ENCODE peak calls at places on chromosomes 4 and X, in nine cellular contexts. A, F, M, Y, D, H, T, Q and B are unnamed samples.

GRCh38 chr4:139175647-139176298 is 1.2 kb downstream of the ELF2 start:
- DNase-seq in T (no peak), H (no peak), Y (no peak), A (no peak), Q (no peak), M (peak), D (no peak), F (no peak), B (no peak)

GRCh38 chrX:56795309-56795868 is 66.3 kb downstream of the NBDY start:
- DNase-seq in F (no peak), A (no peak), Y (no peak), H (peak), M (peak), T (peak), D (no peak), Q (no peak), B (no peak)

GRCh38 chrX:101759000-101759399 is 99.3 kb upstream of the ARMCX2 start:
- DNase-seq in M (peak), D (peak), H (no peak), Y (peak), T (peak), Q (peak), F (peak), A (peak), B (peak)

GRCh38 chr4:132587626-132588025 is 561.5 kb upstream of the PCDH10 start:
- DNase-seq in M (no peak), H (no peak), A (no peak), F (no peak), T (no peak), Y (no peak), Q (peak), D (no peak), B (no peak)

GRCh38 chrX:46433892-46434291 is 111.3 kb downstream of the ZNF674 start:
- DNase-seq in H (no peak), Q (peak), A (no peak), M (no peak), Y (no peak), F (peak), D (no peak), T (no peak), B (no peak)

GRCh38 chrX:149939271-149940014 is 1.2 kb upstream of the EOLA2 start:
- DNase-seq in D (peak), A (peak), M (peak), F (peak), T (peak), H (peak), Y (peak), Q (peak), B (peak)

GRCh38 chrX:14356401-14356800 is 172.9 kb upstream of the GLRA2 start:
- DNase-seq in H (no peak), D (no peak), F (no peak), T (no peak), M (no peak), A (peak), Q (no peak), Y (no peak), B (peak)

GRCh38 chr4:152673489-152673888 is 6.3 kb downstream of the TMEM154 start:
- DNase-seq in T (no peak), A (no peak), D (no peak), F (no peak), Q (no peak), Y (no peak), M (no peak), H (no peak), B (no peak)

GRCh38 chrX:123817288-123817894 is 42.5 kb upstream of the XIAP start:
- DNase-seq in Q (no peak), F (no peak), A (no peak), T (no peak), H (peak), D (no peak), Y (peak), M (no peak), B (no peak)

GRCh38 chrX:68998716-68999115 is 166.5 kb downstream of the PJA1 start:
- DNase-seq in T (peak), Q (no peak), D (no peak), Y (no peak), H (no peak), A (no peak), M (no peak), F (no peak), B (no peak)

GRCh38 chrX:72100824-72101351 is 30.8 kb downstream of the RTL5 start:
- DNase-seq in D (no peak), H (peak), A (no peak), Q (no peak), Y (peak), T (no peak), F (no peak), M (no peak), B (no peak)

GRCh38 chr4:42965326-42965725 is 72.8 kb downstream of the GRXCR1 start:
- DNase-seq in H (no peak), A (no peak), F (no peak), Q (no peak), T (no peak), Y (no peak), M (peak), D (no peak), B (no peak)

GRCh38 chrX:13669246-13669689 is 16.3 kb downstream of the TCEANC start:
- DNase-seq in Q (peak), D (peak), A (peak), H (peak), T (no peak), F (peak), Y (peak), M (no peak), B (peak)

GRCh38 chr4:26434030-26434639 is 56.1 kb downstream of the CCKAR start:
- DNase-seq in T (no peak), M (no peak), H (no peak), D (no peak), A (no peak), F (no peak), Y (no peak), Q (peak), B (no peak)

GRCh38 chrX:40266490-40267333 is 169.0 kb upstream of the BCOR start:
- DNase-seq in Y (peak), A (peak), T (peak), M (peak), Q (peak), D (peak), H (peak), F (no peak), B (no peak)

GRCh38 chr4:152363904-152364303 is 172.0 kb downstream of the FBXW7 start:
- DNase-seq in T (no peak), Q (no peak), F (no peak), M (no peak), H (no peak), D (no peak), Y (no peak), A (no peak), B (no peak)

GRCh38 chr4:147683172-147683571 is 791 bp downstream of the PRMT9 start:
- DNase-seq in Q (peak), T (peak), D (no peak), M (peak), F (no peak), H (no peak), Y (peak), A (peak), B (peak)

GRCh38 chr4:7217453-7218310 is 25.3 kb downstream of the SORCS2 start:
- DNase-seq in Y (peak), T (no peak), A (no peak), Q (peak), M (no peak), H (peak), D (no peak), F (no peak), B (no peak)

GRCh38 chrX:32483534-32484136 is 727.7 kb downstream of the DMD start:
- DNase-seq in A (no peak), T (no peak), M (peak), F (no peak), Q (no peak), H (no peak), Y (no peak), D (no peak), B (no peak)

GRCh38 chr4:25635501-25635900 is 20.1 kb upstream of the SLC34A2 start:
- DNase-seq in M (no peak), F (no peak), T (no peak), D (no peak), Y (no peak), Q (no peak), H (no peak), A (no peak), B (no peak)

GRCh38 chrX:26649534-26649933 is 433.6 kb downstream of the MAGEB5 start:
- DNase-seq in F (no peak), T (no peak), M (peak), A (no peak), D (no peak), Y (no peak), H (no peak), Q (peak), B (no peak)

GRCh38 chr4:110678517-110678916 is 55.6 kb upstream of the PITX2 start:
- DNase-seq in D (no peak), Q (no peak), Y (no peak), H (no peak), T (no peak), M (no peak), F (no peak), A (no peak), B (no peak)

GRCh38 chr4:111466821-111467605 is 678.2 kb upstream of the FAM241A start:
- DNase-seq in T (no peak), F (no peak), A (no peak), H (no peak), Y (no peak), M (no peak), D (no peak), Q (no peak), B (no peak)

GRCh38 chr4:183249854-183250253 is 70.2 kb downstream of the CLDN22 start:
- DNase-seq in A (peak), M (peak), F (no peak), H (no peak), T (no peak), D (no peak), Q (peak), Y (peak), B (no peak)

GRCh38 chrX:101708180-101708579 is 48.5 kb upstream of the ARMCX2 start:
- DNase-seq in F (no peak), H (no peak), A (no peak), D (no peak), Y (no peak), M (no peak), Q (no peak), T (no peak), B (no peak)

GRCh38 chr4:173834151-173834550 is 304.1 kb upstream of the HAND2 start:
- DNase-seq in D (no peak), Q (peak), A (no peak), H (no peak), Y (no peak), F (no peak), T (no peak), M (no peak), B (no peak)

GRCh38 chrX:68669872-68670271 is 22.4 kb downstream of the STARD8 start:
- DNase-seq in Q (no peak), A (no peak), Y (no peak), M (peak), T (no peak), D (no peak), H (no peak), F (no peak), B (no peak)

GRCh38 chr4:7763788-7764187 is 175.9 kb downstream of the AFAP1 start:
- DNase-seq in D (no peak), T (no peak), H (no peak), A (peak), M (no peak), F (peak), Q (peak), Y (no peak), B (no peak)

GRCh38 chr4:129218897-129219296 is 122.9 kb downstream of the C4orf33 start:
- DNase-seq in D (no peak), T (no peak), A (peak), F (no peak), M (no peak), H (no peak), Q (peak), Y (no peak), B (no peak)

GRCh38 chrX:48697182-48697727 is 721 bp downstream of the SUV39H1 start:
- DNase-seq in F (no peak), H (no peak), A (no peak), Y (no peak), Q (no peak), M (no peak), T (peak), D (no peak), B (no peak)
- H3K4me3 ChIP-seq in F (peak), H (peak), A (peak), Y (peak), Q (peak), M (peak), T (peak), D (peak), B (peak)

GRCh38 chr4:150217192-150217591 is 138.9 kb downstream of the DCLK2 start:
- DNase-seq in H (no peak), Q (peak), D (no peak), M (no peak), T (no peak), Y (peak), A (peak), F (no peak), B (peak)
- TF ChIP-seq CTCF in H (no peak), Q (peak), D (peak), M (peak), T (peak), Y (no peak), A (peak), F (peak), B (peak)

GRCh38 chr4:163382178-163382869 is 38.6 kb downstream of the NPY5R start:
- DNase-seq in Y (peak), Q (no peak), T (no peak), F (no peak), A (no peak), M (no peak), D (no peak), H (no peak), B (no peak)

GRCh38 chr4:163385466-163385865 is 41.8 kb downstream of the NPY5R start:
- DNase-seq in F (no peak), M (no peak), A (no peak), D (no peak), Q (no peak), H (no peak), Y (no peak), T (peak), B (no peak)

GRCh38 chr4:163384926-163385325 is 41.2 kb downstream of the NPY5R start:
- DNase-seq in F (no peak), Y (no peak), H (no peak), Q (no peak), D (no peak), T (no peak), M (no peak), A (no peak), B (no peak)

GRCh38 chr4:163380703-163381102 is 37.0 kb downstream of the NPY5R start:
- DNase-seq in A (no peak), D (no peak), H (no peak), F (no peak), Y (no peak), Q (no peak), T (no peak), M (no peak), B (no peak)

DNA sequence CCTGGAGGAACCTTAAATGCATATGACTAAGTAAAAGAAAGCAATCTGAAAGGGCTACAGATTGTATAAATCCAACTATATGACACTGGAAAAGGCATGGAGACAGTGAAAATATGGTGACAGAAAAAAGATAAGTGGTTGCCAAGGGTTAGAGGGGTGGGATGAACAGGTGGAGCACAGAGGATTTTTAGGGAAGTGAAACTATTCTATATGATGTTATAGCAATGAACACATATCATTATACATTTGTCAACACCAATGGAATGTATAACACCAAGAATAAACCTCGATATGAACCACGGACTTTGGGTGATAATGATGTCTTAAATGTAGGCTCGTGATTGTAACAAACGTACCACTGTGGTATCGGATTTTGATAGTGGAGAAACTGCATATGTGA is 40.7 kb downstream of the NPY5R start:
- DNase-seq in F (no peak), Y (no peak), M (no peak), A (no peak), Q (no peak), T (no peak), H (no peak), D (no peak), B (no peak)
- H3K4me3 ChIP-seq in F (no peak), Y (no peak), M (no peak), A (no peak), Q (no peak), T (no peak), H (no peak), D (no peak), B (no peak)

GRCh38 chr4:154743683-154744340 is at the start of gene LRAT:
- DNase-seq in M (peak), F (no peak), D (peak), A (no peak), Y (peak), H (peak), Q (no peak), T (peak), B (no peak)
- TF ChIP-seq CTCF in M (no peak), F (no peak), D (no peak), A (no peak), Y (peak), H (peak), Q (no peak), T (peak), B (no peak)

DNA sequence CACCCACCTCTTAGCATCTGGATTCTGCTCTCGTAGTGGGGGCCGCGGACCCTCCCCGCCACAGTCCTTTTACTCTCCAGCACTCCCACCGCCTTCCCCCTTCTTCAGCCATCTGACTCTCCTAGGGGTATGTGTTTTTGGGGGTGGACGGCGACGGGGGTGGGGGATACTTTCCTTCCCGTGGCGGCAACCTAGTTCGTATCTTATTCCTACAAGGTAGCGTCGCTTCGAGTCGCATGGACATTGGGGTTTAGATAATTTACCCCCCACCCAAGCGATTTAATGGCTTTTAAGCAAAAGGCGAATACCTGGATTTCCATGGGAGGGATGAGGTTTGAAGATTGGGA is 1.3 kb upstream of the BCORL1 start:
- DNase-seq in Q (no peak), F (no peak), D (no peak), H (no peak), T (no peak), Y (no peak), A (no peak), M (no peak), B (no peak)
- H3K4me3 ChIP-seq in Q (peak), F (peak), D (no peak), H (no peak), T (peak), Y (peak), A (peak), M (no peak), B (no peak)

GRCh38 chr4:3075652-3075981 is 1.1 kb downstream of the HTT start:
- DNase-seq in T (no peak), A (no peak), F (no peak), M (no peak), H (no peak), D (no peak), Q (no peak), Y (no peak), B (no peak)

GRCh38 chr4:3071811-3072210 is 2.5 kb downstream of the HTT-AS start:
- DNase-seq in F (no peak), Y (no peak), T (no peak), Q (peak), A (peak), M (no peak), D (no peak), H (no peak), B (no peak)

GRCh38 chr4:3073158-3074077 is 920 bp downstream of the HTT-AS start:
- DNase-seq in Y (no peak), F (no peak), M (peak), A (no peak), H (no peak), D (peak), Q (no peak), T (no peak), B (no peak)

GRCh38 chr4:3074846-3075651 is 568 bp downstream of the HTT start:
- DNase-seq in F (no peak), H (peak), Y (peak), Q (peak), A (peak), M (peak), T (peak), D (peak), B (no peak)

DNA sequence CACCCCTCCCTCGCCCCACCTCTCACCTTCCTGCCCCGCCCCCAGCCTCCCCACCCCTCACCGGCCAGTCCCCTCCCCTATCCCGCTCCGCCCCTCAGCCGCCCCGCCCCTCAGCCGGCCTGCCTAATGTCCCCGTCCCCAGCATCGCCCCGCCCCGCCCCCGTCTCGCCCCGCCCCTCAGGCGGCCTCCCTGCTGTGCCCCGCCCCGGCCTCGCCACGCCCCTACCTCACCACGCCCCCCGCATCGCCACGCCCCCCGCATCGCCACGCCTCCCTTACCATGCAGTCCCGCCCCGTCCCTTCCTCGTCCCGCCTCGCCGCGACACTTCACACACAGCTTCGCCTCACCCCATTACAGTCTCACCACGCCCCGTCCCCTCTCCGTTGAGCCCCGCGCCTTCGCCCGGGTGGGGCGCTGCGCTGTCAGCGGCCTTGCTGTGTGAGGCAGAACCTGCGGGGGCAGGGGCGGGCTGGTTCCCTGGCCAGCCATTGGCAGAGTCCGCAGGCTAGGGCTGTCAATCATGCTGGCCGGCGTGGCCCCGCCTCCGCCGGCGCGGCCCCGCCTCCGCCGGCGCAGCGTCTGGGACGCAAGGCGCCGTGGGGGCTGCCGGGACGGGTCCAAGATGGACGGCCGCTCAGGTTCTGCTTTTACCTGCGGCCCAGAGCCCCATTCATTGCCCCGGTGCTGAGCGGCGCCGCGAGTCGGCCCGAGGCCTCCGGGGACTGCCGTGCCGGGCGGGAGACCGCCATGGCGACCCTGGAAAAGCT is at the start of the genes HTT and HTT-AS:
- DNase-seq in T (peak), Q (peak), F (peak), M (peak), A (peak), D (peak), Y (peak), H (peak), B (peak)
- TF ChIP-seq CTCF in T (no peak), Q (peak), F (peak), M (no peak), A (peak), D (peak), Y (no peak), H (no peak), B (no peak)

DNA sequence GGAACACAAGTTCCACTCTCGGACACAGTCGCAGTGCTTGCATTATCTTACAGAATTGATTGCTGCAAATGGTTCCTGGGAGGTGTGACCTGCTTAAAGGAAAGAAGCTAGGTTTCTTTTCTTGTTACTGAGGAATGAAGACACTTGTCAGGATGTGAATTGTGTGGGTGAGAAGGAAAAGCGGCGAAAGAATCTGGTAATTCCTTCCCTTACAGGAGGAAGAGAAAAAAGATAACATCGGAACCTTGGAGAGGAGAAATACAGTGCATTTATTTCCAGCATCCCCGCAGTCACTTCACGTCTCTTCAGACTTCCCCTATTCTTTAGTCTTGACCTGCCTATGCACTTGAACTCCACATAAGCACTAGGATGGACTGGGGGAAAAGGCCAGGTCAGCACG is 389 bp upstream of the CCSER1 start:
- DNase-seq in F (no peak), A (no peak), D (no peak), T (peak), Y (no peak), M (no peak), H (no peak), Q (no peak), B (no peak)
- H3K4me3 ChIP-seq in F (no peak), A (no peak), D (peak), T (peak), Y (no peak), M (peak), H (peak), Q (peak), B (no peak)